ENCODE peak calls at places on chromosomes 13 and 19, in seven cellular contexts. One of them, this sample, is unnamed.
A peak's percentile ranks its signal among the peaks of the same experiment; 100 is the strongest.

GRCh38 chr13:48405865-48406264 is 7.0 kb downstream of the LPAR6 start:
- DNase-seq in endodermal cell: no peak
- DNase-seq in cardiac muscle cell: no peak
- DNase-seq in psoas muscle: no peak
- DNase-seq in dorsolateral prefrontal cortex: no peak
- DNase-seq in astrocyte: no peak
- DNase-seq in thoracic aorta: no peak
- DNase-seq in this sample: no peak

GRCh38 chr19:16161848-16162247 is 11.5 kb downstream of the CIB3 start:
- DNase-seq in astrocyte: peak; percentile 69
- DNase-seq in cardiac muscle cell: peak; percentile 43
- DNase-seq in endodermal cell: no peak
- DNase-seq in dorsolateral prefrontal cortex: peak; percentile 13
- DNase-seq in psoas muscle: no peak
- DNase-seq in thoracic aorta: no peak
- DNase-seq in this sample: peak; percentile 41

GRCh38 chr19:19366691-19367396 is 38.6 kb upstream of the GATAD2A start:
- DNase-seq in endodermal cell: peak; percentile 95
- DNase-seq in astrocyte: peak; percentile 54
- DNase-seq in thoracic aorta: no peak
- DNase-seq in psoas muscle: peak; percentile 69
- DNase-seq in dorsolateral prefrontal cortex: peak; percentile 38
- DNase-seq in cardiac muscle cell: peak; percentile 79
- DNase-seq in this sample: peak; percentile 39

GRCh38 chr13:29754486-29754806 is 96.0 kb downstream of the UBL3 start:
- DNase-seq in astrocyte: peak; percentile 60
- DNase-seq in thoracic aorta: no peak
- DNase-seq in cardiac muscle cell: peak; percentile 26
- DNase-seq in endodermal cell: peak; percentile 73
- DNase-seq in dorsolateral prefrontal cortex: no peak
- DNase-seq in psoas muscle: no peak
- DNase-seq in this sample: no peak

GRCh38 chr13:41942462-41943094 is 18.3 kb downstream of the VWA8 start:
- DNase-seq in psoas muscle: no peak
- DNase-seq in dorsolateral prefrontal cortex: no peak
- DNase-seq in cardiac muscle cell: peak; percentile 70
- DNase-seq in thoracic aorta: no peak
- DNase-seq in astrocyte: peak; percentile 41
- DNase-seq in endodermal cell: peak; percentile 75
- DNase-seq in this sample: peak; percentile 33

GRCh38 chr13:101242720-101243119 is 173.6 kb downstream of the NALCN start:
- DNase-seq in dorsolateral prefrontal cortex: no peak
- DNase-seq in psoas muscle: no peak
- DNase-seq in astrocyte: no peak
- DNase-seq in cardiac muscle cell: no peak
- DNase-seq in endodermal cell: no peak
- DNase-seq in thoracic aorta: no peak
- DNase-seq in this sample: no peak

GRCh38 chr19:32324631-32325215 is 20.7 kb upstream of the ZNF507 start:
- DNase-seq in cardiac muscle cell: peak; percentile 33
- DNase-seq in astrocyte: no peak
- DNase-seq in thoracic aorta: no peak
- DNase-seq in psoas muscle: no peak
- DNase-seq in dorsolateral prefrontal cortex: no peak
- DNase-seq in endodermal cell: no peak
- DNase-seq in this sample: no peak

GRCh38 chr13:104086205-104086604 is 1020.0 kb upstream of the SLC10A2 start:
- DNase-seq in thoracic aorta: no peak
- DNase-seq in dorsolateral prefrontal cortex: no peak
- DNase-seq in endodermal cell: no peak
- DNase-seq in psoas muscle: no peak
- DNase-seq in cardiac muscle cell: peak; percentile 74
- DNase-seq in astrocyte: peak; percentile 6
- DNase-seq in this sample: no peak

GRCh38 chr13:47800593-47800992 is 200.5 kb downstream of the SUCLA2 start:
- DNase-seq in astrocyte: no peak
- DNase-seq in thoracic aorta: no peak
- DNase-seq in psoas muscle: no peak
- DNase-seq in cardiac muscle cell: no peak
- DNase-seq in dorsolateral prefrontal cortex: no peak
- DNase-seq in endodermal cell: no peak
- DNase-seq in this sample: no peak

GRCh38 chr13:23433171-23434153 is at the start of gene SACS:
- DNase-seq in psoas muscle: no peak
- DNase-seq in cardiac muscle cell: peak; percentile 52
- DNase-seq in thoracic aorta: no peak
- DNase-seq in endodermal cell: peak; percentile 94
- DNase-seq in dorsolateral prefrontal cortex: peak; percentile 46
- DNase-seq in astrocyte: peak; percentile 69
- DNase-seq in this sample: no peak

GRCh38 chr13:106373304-106373988 is 162.0 kb downstream of the EFNB2 start:
- DNase-seq in endodermal cell: no peak
- DNase-seq in cardiac muscle cell: peak; percentile 10
- DNase-seq in dorsolateral prefrontal cortex: no peak
- DNase-seq in thoracic aorta: no peak
- DNase-seq in psoas muscle: no peak
- DNase-seq in astrocyte: no peak
- DNase-seq in this sample: no peak

GRCh38 chr19:35661995-35662340 is 4.3 kb upstream of the UPK1A start:
- DNase-seq in psoas muscle: no peak
- DNase-seq in astrocyte: no peak
- DNase-seq in dorsolateral prefrontal cortex: no peak
- DNase-seq in endodermal cell: no peak
- DNase-seq in cardiac muscle cell: no peak
- DNase-seq in thoracic aorta: no peak
- DNase-seq in this sample: no peak

DNA sequence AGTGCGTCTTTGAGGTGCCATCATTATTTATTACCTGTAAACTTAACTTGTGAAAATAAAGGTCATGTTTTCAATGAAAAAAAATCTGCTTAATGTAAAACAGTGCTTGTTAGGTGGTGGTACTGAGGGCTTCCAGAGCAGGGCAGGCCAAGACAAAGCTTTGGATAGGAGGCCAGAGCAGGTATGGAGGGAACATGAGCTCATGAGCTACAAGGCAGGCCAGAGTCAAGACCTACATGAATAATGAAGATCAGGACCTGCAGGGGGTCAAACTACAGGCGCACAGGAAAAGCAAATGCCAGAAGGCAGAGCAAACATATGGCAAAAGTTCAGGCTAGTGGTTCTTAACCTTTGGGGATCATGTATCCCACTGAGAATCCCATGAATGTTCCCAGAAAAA is 343.5 kb downstream of the GPC5 start:
- DNase-seq in psoas muscle: no peak
- DNase-seq in dorsolateral prefrontal cortex: no peak
- DNase-seq in astrocyte: no peak
- DNase-seq in thoracic aorta: no peak
- DNase-seq in endodermal cell: no peak
- DNase-seq in cardiac muscle cell: no peak
- DNase-seq in this sample: no peak
- H3K27ac ChIP-seq in psoas muscle: no peak overlapping the region
- H3K27ac ChIP-seq in dorsolateral prefrontal cortex: no peak overlapping the region
- H3K27ac ChIP-seq in astrocyte: no peak overlapping the region
- H3K27ac ChIP-seq in thoracic aorta: no peak overlapping the region
- H3K27ac ChIP-seq in endodermal cell: no peak overlapping the region
- H3K27ac ChIP-seq in cardiac muscle cell: no peak overlapping the region
- H3K27ac ChIP-seq in this sample: no peak overlapping the region

GRCh38 chr13:31027136-31027535 is 94.7 kb downstream of the TEX26 start:
- DNase-seq in endodermal cell: no peak
- DNase-seq in dorsolateral prefrontal cortex: no peak
- DNase-seq in psoas muscle: no peak
- DNase-seq in thoracic aorta: no peak
- DNase-seq in cardiac muscle cell: no peak
- DNase-seq in astrocyte: no peak
- DNase-seq in this sample: no peak
- H3K27me3 ChIP-seq in endodermal cell: no peaks in the 10 kb centered on the region
- H3K27me3 ChIP-seq in dorsolateral prefrontal cortex: no peaks in the 10 kb centered on the region
- H3K27me3 ChIP-seq in psoas muscle: no peaks in the 10 kb centered on the region
- H3K27me3 ChIP-seq in thoracic aorta: no peaks in the 10 kb centered on the region
- H3K27me3 ChIP-seq in cardiac muscle cell: no peaks in the 10 kb centered on the region
- H3K27me3 ChIP-seq in astrocyte: peaks cover 2% of the 10 kb centered on the region
- H3K27me3 ChIP-seq in this sample: peaks cover 13% of the 10 kb centered on the region

GRCh38 chr19:7933411-7933810 is 7.5 kb upstream of the CTXN1 start:
- DNase-seq in astrocyte: no peak
- DNase-seq in cardiac muscle cell: no peak
- DNase-seq in psoas muscle: no peak
- DNase-seq in thoracic aorta: no peak
- DNase-seq in dorsolateral prefrontal cortex: no peak
- DNase-seq in endodermal cell: no peak
- DNase-seq in this sample: no peak
- TF ChIP-seq CTCF in astrocyte: no peak
- TF ChIP-seq CTCF in cardiac muscle cell: peak; percentile 32
- TF ChIP-seq CTCF in psoas muscle: peak; percentile 25
- TF ChIP-seq CTCF in thoracic aorta: no peak
- TF ChIP-seq CTCF in dorsolateral prefrontal cortex: peak; percentile 15
- TF ChIP-seq CTCF in endodermal cell: peak; percentile 70
- TF ChIP-seq CTCF in this sample: peak; percentile 25

GRCh38 chr19:40686882-40687524 is 3.4 kb downstream of the NUMBL start:
- DNase-seq in thoracic aorta: no peak
- DNase-seq in cardiac muscle cell: no peak
- DNase-seq in dorsolateral prefrontal cortex: no peak
- DNase-seq in psoas muscle: no peak
- DNase-seq in endodermal cell: no peak
- DNase-seq in astrocyte: no peak
- DNase-seq in this sample: no peak

GRCh38 chr19:40689339-40690049 is 957 bp downstream of the NUMBL start:
- DNase-seq in thoracic aorta: no peak
- DNase-seq in endodermal cell: peak; percentile 69
- DNase-seq in astrocyte: peak; percentile 18
- DNase-seq in cardiac muscle cell: no peak
- DNase-seq in psoas muscle: peak; percentile 43
- DNase-seq in dorsolateral prefrontal cortex: no peak
- DNase-seq in this sample: no peak

GRCh38 chr19:40688987-40689338 is 1.5 kb downstream of the NUMBL start:
- DNase-seq in endodermal cell: no peak
- DNase-seq in psoas muscle: no peak
- DNase-seq in thoracic aorta: no peak
- DNase-seq in dorsolateral prefrontal cortex: no peak
- DNase-seq in cardiac muscle cell: no peak
- DNase-seq in astrocyte: no peak
- DNase-seq in this sample: no peak

GRCh38 chr19:40687525-40688016 is 2.9 kb downstream of the NUMBL start:
- DNase-seq in psoas muscle: peak; percentile 83
- DNase-seq in thoracic aorta: peak; percentile 83
- DNase-seq in dorsolateral prefrontal cortex: peak; percentile 62
- DNase-seq in astrocyte: peak; percentile 79
- DNase-seq in endodermal cell: no peak
- DNase-seq in cardiac muscle cell: peak; percentile 76
- DNase-seq in this sample: no peak

DNA sequence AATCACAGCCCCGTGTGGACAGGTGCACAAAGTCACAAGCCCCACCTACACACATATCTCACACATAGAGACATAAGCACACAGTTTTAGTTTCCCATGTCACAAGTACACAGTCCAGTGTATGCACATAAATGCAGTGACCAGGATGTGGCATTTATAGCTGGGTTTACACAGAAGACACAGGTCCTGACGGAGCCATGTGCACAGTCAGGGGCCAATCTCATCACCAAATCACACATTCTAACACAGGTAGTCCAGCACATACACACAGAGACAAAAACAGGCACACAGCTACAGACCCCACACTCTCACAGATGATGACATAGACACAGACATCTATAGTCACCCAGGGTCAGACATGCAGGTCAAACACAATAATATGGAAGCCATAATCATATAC is 2.2 kb downstream of the NUMBL start:
- DNase-seq in cardiac muscle cell: no peak
- DNase-seq in endodermal cell: no peak
- DNase-seq in astrocyte: no peak
- DNase-seq in psoas muscle: no peak
- DNase-seq in dorsolateral prefrontal cortex: no peak
- DNase-seq in thoracic aorta: no peak
- DNase-seq in this sample: no peak
- H3K27ac ChIP-seq in cardiac muscle cell: no peak overlapping the region
- H3K27ac ChIP-seq in endodermal cell: no peak overlapping the region
- H3K27ac ChIP-seq in astrocyte: no peak overlapping the region
- H3K27ac ChIP-seq in psoas muscle: no peak overlapping the region
- H3K27ac ChIP-seq in dorsolateral prefrontal cortex: no peak overlapping the region
- H3K27ac ChIP-seq in thoracic aorta: peak overlapping the region; percentile 81
- H3K27ac ChIP-seq in this sample: no peak overlapping the region

DNA sequence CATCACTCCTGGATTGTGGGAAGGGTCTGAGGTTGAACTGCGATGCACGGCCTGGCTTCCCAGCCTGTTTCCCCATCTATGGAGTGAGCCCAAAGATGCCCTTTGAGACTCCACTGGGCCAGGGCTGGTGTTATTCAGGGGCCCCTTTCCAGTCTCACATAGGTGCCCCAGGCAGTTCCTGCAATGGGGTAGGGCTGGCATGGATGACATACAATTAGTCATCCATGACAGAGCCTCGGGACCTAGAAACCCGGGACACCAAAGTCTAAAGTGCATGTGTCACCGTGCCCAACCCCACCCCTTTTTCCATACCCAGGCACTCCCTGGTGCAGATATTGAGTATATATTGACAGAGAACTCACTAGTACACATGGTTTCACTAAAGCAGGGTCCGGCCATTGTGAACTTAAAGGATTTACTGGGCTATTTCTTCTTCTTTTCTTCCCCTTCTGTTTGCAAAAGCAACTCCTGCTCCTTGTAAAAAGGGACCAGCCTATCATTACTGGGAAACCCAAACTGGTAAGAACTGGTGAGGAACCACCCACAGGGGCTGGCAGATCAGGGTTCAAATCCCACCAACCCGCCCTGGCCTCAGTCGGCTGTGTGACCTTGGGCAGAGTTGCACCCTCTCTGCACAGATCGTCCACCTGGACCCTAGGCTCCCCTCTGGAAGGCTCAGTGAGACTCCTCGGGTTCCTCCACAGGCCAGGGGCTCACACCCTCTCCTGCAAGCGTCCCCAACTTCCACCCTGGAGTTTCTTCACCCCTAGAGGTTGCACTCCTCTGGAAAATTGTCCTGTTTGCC is 2.7 kb downstream of the B3GNT3 start:
- DNase-seq in psoas muscle: no peak
- DNase-seq in endodermal cell: no peak
- DNase-seq in cardiac muscle cell: no peak
- DNase-seq in astrocyte: no peak
- DNase-seq in dorsolateral prefrontal cortex: no peak
- DNase-seq in thoracic aorta: no peak
- DNase-seq in this sample: no peak
- H3K27me3 ChIP-seq in psoas muscle: no peaks in the 10 kb centered on the region
- H3K27me3 ChIP-seq in endodermal cell: peaks cover 23% of the 10 kb centered on the region
- H3K27me3 ChIP-seq in cardiac muscle cell: peaks cover 48% of the 10 kb centered on the region
- H3K27me3 ChIP-seq in astrocyte: peaks cover 27% of the 10 kb centered on the region
- H3K27me3 ChIP-seq in dorsolateral prefrontal cortex: peaks cover 24% of the 10 kb centered on the region
- H3K27me3 ChIP-seq in thoracic aorta: peaks cover 5% of the 10 kb centered on the region
- H3K27me3 ChIP-seq in this sample: peaks cover 36% of the 10 kb centered on the region

DNA sequence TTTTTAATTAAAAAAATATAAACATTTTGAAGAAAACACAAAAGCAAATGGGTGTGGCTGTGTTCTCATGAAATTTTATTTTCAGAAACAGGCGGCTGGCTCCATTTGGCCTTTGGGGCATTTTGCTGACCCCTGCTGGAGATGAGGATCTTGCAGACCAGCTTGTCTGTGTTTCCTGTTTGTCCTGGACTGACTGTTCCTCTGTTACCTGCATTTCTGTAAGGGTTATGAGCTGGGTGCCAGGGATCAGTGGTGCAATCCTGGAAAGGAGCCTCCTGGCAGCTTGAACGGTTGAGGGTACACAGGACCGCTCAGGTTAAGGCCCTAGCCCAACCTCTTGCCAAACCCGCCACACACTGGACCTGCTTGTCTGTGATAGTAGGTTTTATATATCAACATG is 49.9 kb downstream of the ZNF787 start:
- DNase-seq in astrocyte: no peak
- DNase-seq in thoracic aorta: no peak
- DNase-seq in endodermal cell: peak; percentile 67
- DNase-seq in dorsolateral prefrontal cortex: no peak
- DNase-seq in cardiac muscle cell: no peak
- DNase-seq in psoas muscle: no peak
- DNase-seq in this sample: no peak
- TF ChIP-seq CTCF in astrocyte: peak; percentile 10
- TF ChIP-seq CTCF in thoracic aorta: no peak
- TF ChIP-seq CTCF in endodermal cell: peak; percentile 72
- TF ChIP-seq CTCF in dorsolateral prefrontal cortex: peak; percentile 15
- TF ChIP-seq CTCF in cardiac muscle cell: peak; percentile 20
- TF ChIP-seq CTCF in psoas muscle: no peak
- TF ChIP-seq CTCF in this sample: peak; percentile 16